ENCODE peak calls at places on chromosomes 12 and 14, in five cellular contexts. T is iris pigment epithelial cell, A is H7, C is foreskin fibroblast, M is kidney glomerular epithelial cell. P is an unnamed sample.

GRCh38 chr12:55906056-55906455 is 21.6 kb downstream of the PYM1 start:
- DNase-seq in T (peak; percentile 72), A (no peak), C (no peak), M (no peak), P (no peak)

GRCh38 chr12:32455607-32456063 is 56.3 kb downstream of the FGD4 start:
- DNase-seq in T (peak; percentile 84), A (no peak), C (peak; percentile 48), M (peak; percentile 66), P (no peak)

GRCh38 chr12:41151789-41152188 is 36.3 kb upstream of the PDZRN4 start:
- DNase-seq in T (peak; percentile 51), A (no peak), C (no peak), M (peak; percentile 12), P (peak; percentile 1)

GRCh38 chr14:28609228-28609828 is 157.3 kb upstream of the FOXG1 start:
- DNase-seq in T (peak; percentile 63), A (peak; percentile 11), C (peak; percentile 9), M (peak; percentile 54), P (peak; percentile 4)

GRCh38 chr12:112963227-112963861 is 15.0 kb upstream of the OAS2 start:
- DNase-seq in T (no peak), A (no peak), C (no peak), M (no peak), P (no peak)

GRCh38 chr12:99311373-99311772 is 336.2 kb upstream of the GARIN6 start:
- DNase-seq in T (no peak), A (no peak), C (no peak), M (no peak), P (no peak)

GRCh38 chr14:66403183-66403582 is 83.0 kb upstream of the CCDC196 start:
- DNase-seq in T (peak; percentile 40), A (no peak), C (peak; percentile 9), M (peak; percentile 23), P (no peak)

GRCh38 chr14:91835920-91836843 is 31.2 kb downstream of the TC2N start:
- DNase-seq in T (no peak), A (peak; percentile 97), C (no peak), M (peak; percentile 33), P (no peak)

GRCh38 chr12:80441921-80442320 is 2.1 kb upstream of the PTPRQ start:
- DNase-seq in T (peak; percentile 75), A (no peak), C (peak; percentile 39), M (no peak), P (peak; percentile 12)

GRCh38 chr14:99321236-99321925 is 49.4 kb upstream of the BCL11B start:
- DNase-seq in T (no peak), A (peak; percentile 28), C (no peak), M (no peak), P (no peak)

GRCh38 chr12:47742253-47742825 is 16.3 kb downstream of the RAPGEF3 start:
- DNase-seq in T (no peak), A (peak; percentile 89), C (no peak), M (peak; percentile 20), P (no peak)

GRCh38 chr12:45498645-45499044 is 230.9 kb upstream of the ARID2 start:
- DNase-seq in T (no peak), A (no peak), C (no peak), M (no peak), P (no peak)

GRCh38 chr12:72872488-72872887 is 600.3 kb downstream of the TRHDE start:
- DNase-seq in T (no peak), A (peak; percentile 7), C (no peak), M (no peak), P (no peak)

GRCh38 chr12:52912711-52913423 is 8.0 kb upstream of the KRT8 start:
- DNase-seq in T (no peak), A (no peak), C (no peak), M (no peak), P (no peak)

GRCh38 chr14:105023791-105024480 is 3.1 kb upstream of the CDCA4 start:
- DNase-seq in T (peak; percentile 86), A (peak; percentile 23), C (peak; percentile 73), M (peak; percentile 96), P (peak; percentile 67)

GRCh38 chr14:34629657-34630529 is at the start of gene SNX6:
- DNase-seq in T (peak; percentile 72), A (peak; percentile 99), C (peak; percentile 67), M (peak; percentile 68), P (peak; percentile 16)

GRCh38 chr12:8648598-8649205 is 13.9 kb downstream of the MFAP5 start:
- DNase-seq in T (no peak), A (no peak), C (no peak), M (no peak), P (no peak)

GRCh38 chr12:117900561-117900960 is 68.2 kb downstream of the KSR2 start:
- DNase-seq in T (peak; percentile 22), A (no peak), C (no peak), M (no peak), P (peak; percentile 12)

P was measured in kidney epithelial cell.